ENCODE peak calls at places on chromosomes 11 and 22, in five cellular contexts. One of them, this sample, is unnamed.

GRCh38 chr11:26792956-26793355 is 71.1 kb upstream of the SLC5A12 start:
- DNase-seq in NB4: no peak
- DNase-seq in GM03348: no peak
- DNase-seq in activated CD8-positive, alpha-beta T cell treated with anti-CD3 and anti-CD28 coated beads, Interleukin-2, amount 10 ng/mL, durations not matched to agents 7 days and 5 days: no peak
- DNase-seq in Ammon's horn: no peak
- DNase-seq in this sample: no peak

GRCh38 chr11:125429174-125429707 is 66.8 kb downstream of the FEZ1 start:
- DNase-seq in NB4: peak; percentile 67
- DNase-seq in GM03348: peak; percentile 74
- DNase-seq in activated CD8-positive, alpha-beta T cell treated with anti-CD3 and anti-CD28 coated beads, Interleukin-2, amount 10 ng/mL, durations not matched to agents 7 days and 5 days: peak; percentile 69
- DNase-seq in Ammon's horn: peak; percentile 85
- DNase-seq in this sample: peak; percentile 77

GRCh38 chr22:23035557-23036277 is 34.6 kb upstream of the GNAZ start:
- DNase-seq in NB4: no peak
- DNase-seq in GM03348: no peak
- DNase-seq in activated CD8-positive, alpha-beta T cell treated with anti-CD3 and anti-CD28 coated beads, Interleukin-2, amount 10 ng/mL, durations not matched to agents 7 days and 5 days: no peak
- DNase-seq in Ammon's horn: no peak
- DNase-seq in this sample: no peak

GRCh38 chr11:72493426-72494108 is 59.2 kb upstream of the CLPB start:
- DNase-seq in NB4: peak; percentile 38
- DNase-seq in GM03348: no peak
- DNase-seq in activated CD8-positive, alpha-beta T cell treated with anti-CD3 and anti-CD28 coated beads, Interleukin-2, amount 10 ng/mL, durations not matched to agents 7 days and 5 days: no peak
- DNase-seq in Ammon's horn: peak; percentile 34
- DNase-seq in this sample: no peak

GRCh38 chr11:83033972-83034672 is 37.6 kb downstream of the RAB30 start:
- DNase-seq in NB4: no peak
- DNase-seq in GM03348: peak; percentile 81
- DNase-seq in activated CD8-positive, alpha-beta T cell treated with anti-CD3 and anti-CD28 coated beads, Interleukin-2, amount 10 ng/mL, durations not matched to agents 7 days and 5 days: no peak
- DNase-seq in Ammon's horn: peak; percentile 70
- DNase-seq in this sample: peak; percentile 39

GRCh38 chr22:22396741-22397291 is 111.7 kb downstream of the ZNF280B start:
- DNase-seq in NB4: no peak
- DNase-seq in GM03348: no peak
- DNase-seq in activated CD8-positive, alpha-beta T cell treated with anti-CD3 and anti-CD28 coated beads, Interleukin-2, amount 10 ng/mL, durations not matched to agents 7 days and 5 days: no peak
- DNase-seq in Ammon's horn: no peak
- DNase-seq in this sample: no peak

GRCh38 chr11:64327338-64327737 is 9.4 kb downstream of the PRDX5 start:
- DNase-seq in NB4: no peak
- DNase-seq in GM03348: no peak
- DNase-seq in activated CD8-positive, alpha-beta T cell treated with anti-CD3 and anti-CD28 coated beads, Interleukin-2, amount 10 ng/mL, durations not matched to agents 7 days and 5 days: no peak
- DNase-seq in Ammon's horn: no peak
- DNase-seq in this sample: no peak

GRCh38 chr11:11789735-11790369 is 51.9 kb upstream of the USP47 start:
- DNase-seq in NB4: peak; percentile 30
- DNase-seq in GM03348: peak; percentile 63
- DNase-seq in activated CD8-positive, alpha-beta T cell treated with anti-CD3 and anti-CD28 coated beads, Interleukin-2, amount 10 ng/mL, durations not matched to agents 7 days and 5 days: no peak
- DNase-seq in Ammon's horn: no peak
- DNase-seq in this sample: no peak

GRCh38 chr11:72702096-72702495 is 27.9 kb upstream of the PDE2A start:
- DNase-seq in NB4: no peak
- DNase-seq in GM03348: peak; percentile 36
- DNase-seq in activated CD8-positive, alpha-beta T cell treated with anti-CD3 and anti-CD28 coated beads, Interleukin-2, amount 10 ng/mL, durations not matched to agents 7 days and 5 days: no peak
- DNase-seq in Ammon's horn: no peak
- DNase-seq in this sample: no peak

GRCh38 chr22:20807315-20807752 is 33.4 kb downstream of the SERPIND1 start:
- DNase-seq in NB4: peak; percentile 85
- DNase-seq in GM03348: peak; percentile 93
- DNase-seq in activated CD8-positive, alpha-beta T cell treated with anti-CD3 and anti-CD28 coated beads, Interleukin-2, amount 10 ng/mL, durations not matched to agents 7 days and 5 days: no peak
- DNase-seq in Ammon's horn: peak; percentile 40
- DNase-seq in this sample: peak; percentile 45

GRCh38 chr11:44113572-44113971 is 18.1 kb downstream of the EXT2 start:
- DNase-seq in NB4: no peak
- DNase-seq in GM03348: no peak
- DNase-seq in activated CD8-positive, alpha-beta T cell treated with anti-CD3 and anti-CD28 coated beads, Interleukin-2, amount 10 ng/mL, durations not matched to agents 7 days and 5 days: no peak
- DNase-seq in Ammon's horn: no peak
- DNase-seq in this sample: no peak

GRCh38 chr11:123145661-123146060 is 49.4 kb downstream of the CLMP start:
- DNase-seq in NB4: no peak
- DNase-seq in GM03348: no peak
- DNase-seq in activated CD8-positive, alpha-beta T cell treated with anti-CD3 and anti-CD28 coated beads, Interleukin-2, amount 10 ng/mL, durations not matched to agents 7 days and 5 days: no peak
- DNase-seq in Ammon's horn: no peak
- DNase-seq in this sample: no peak

GRCh38 chr11:64246874-64247728 is at the start of gene PPP1R14B:
- DNase-seq in NB4: peak; percentile 93
- DNase-seq in GM03348: peak; percentile 94
- DNase-seq in activated CD8-positive, alpha-beta T cell treated with anti-CD3 and anti-CD28 coated beads, Interleukin-2, amount 10 ng/mL, durations not matched to agents 7 days and 5 days: peak; percentile 85
- DNase-seq in Ammon's horn: peak; percentile 88
- DNase-seq in this sample: peak; percentile 81

GRCh38 chr11:113447621-113448310 is 27.4 kb downstream of the DRD2 start:
- DNase-seq in NB4: peak; percentile 9
- DNase-seq in GM03348: no peak
- DNase-seq in activated CD8-positive, alpha-beta T cell treated with anti-CD3 and anti-CD28 coated beads, Interleukin-2, amount 10 ng/mL, durations not matched to agents 7 days and 5 days: no peak
- DNase-seq in Ammon's horn: no peak
- DNase-seq in this sample: no peak

GRCh38 chr11:35373284-35373933 is 45.9 kb downstream of the SLC1A2 start:
- DNase-seq in NB4: no peak
- DNase-seq in GM03348: no peak
- DNase-seq in activated CD8-positive, alpha-beta T cell treated with anti-CD3 and anti-CD28 coated beads, Interleukin-2, amount 10 ng/mL, durations not matched to agents 7 days and 5 days: no peak
- DNase-seq in Ammon's horn: no peak
- DNase-seq in this sample: no peak

GRCh38 chr22:24285245-24285644 is 14.6 kb downstream of the SPECC1L start:
- DNase-seq in NB4: no peak
- DNase-seq in GM03348: peak; percentile 10
- DNase-seq in activated CD8-positive, alpha-beta T cell treated with anti-CD3 and anti-CD28 coated beads, Interleukin-2, amount 10 ng/mL, durations not matched to agents 7 days and 5 days: no peak
- DNase-seq in Ammon's horn: no peak
- DNase-seq in this sample: no peak

GRCh38 chr22:49962012-49962750 is 1.6 kb downstream of the PIM3 start:
- DNase-seq in NB4: peak; percentile 84
- DNase-seq in GM03348: peak; percentile 94
- DNase-seq in activated CD8-positive, alpha-beta T cell treated with anti-CD3 and anti-CD28 coated beads, Interleukin-2, amount 10 ng/mL, durations not matched to agents 7 days and 5 days: peak; percentile 73
- DNase-seq in Ammon's horn: peak; percentile 76
- DNase-seq in this sample: peak; percentile 74

GRCh38 chr11:81705283-81705682 is 1028.4 kb downstream of the FAM181B start:
- DNase-seq in NB4: no peak
- DNase-seq in GM03348: no peak
- DNase-seq in activated CD8-positive, alpha-beta T cell treated with anti-CD3 and anti-CD28 coated beads, Interleukin-2, amount 10 ng/mL, durations not matched to agents 7 days and 5 days: no peak
- DNase-seq in Ammon's horn: no peak
- DNase-seq in this sample: no peak

GRCh38 chr22:44288951-44289350 is 23.8 kb downstream of the SHISAL1 start:
- DNase-seq in NB4: no peak
- DNase-seq in GM03348: no peak
- DNase-seq in activated CD8-positive, alpha-beta T cell treated with anti-CD3 and anti-CD28 coated beads, Interleukin-2, amount 10 ng/mL, durations not matched to agents 7 days and 5 days: no peak
- DNase-seq in Ammon's horn: no peak
- DNase-seq in this sample: no peak

GRCh38 chr11:101914349-101914736 is 467 bp upstream of the CEP126 start:
- DNase-seq in NB4: no peak
- DNase-seq in GM03348: peak; percentile 38
- DNase-seq in activated CD8-positive, alpha-beta T cell treated with anti-CD3 and anti-CD28 coated beads, Interleukin-2, amount 10 ng/mL, durations not matched to agents 7 days and 5 days: no peak
- DNase-seq in Ammon's horn: peak; percentile 14
- DNase-seq in this sample: peak; percentile 70

GRCh38 chr22:25554321-25555088 is 10.0 kb upstream of the GRK3 start:
- DNase-seq in NB4: no peak
- DNase-seq in GM03348: no peak
- DNase-seq in activated CD8-positive, alpha-beta T cell treated with anti-CD3 and anti-CD28 coated beads, Interleukin-2, amount 10 ng/mL, durations not matched to agents 7 days and 5 days: no peak
- DNase-seq in Ammon's horn: no peak
- DNase-seq in this sample: no peak

GRCh38 chr22:29691636-29692326 is 28.0 kb upstream of the CABP7 start:
- DNase-seq in NB4: no peak
- DNase-seq in GM03348: no peak
- DNase-seq in activated CD8-positive, alpha-beta T cell treated with anti-CD3 and anti-CD28 coated beads, Interleukin-2, amount 10 ng/mL, durations not matched to agents 7 days and 5 days: no peak
- DNase-seq in Ammon's horn: no peak
- DNase-seq in this sample: peak; percentile 75

GRCh38 chr11:62555464-62556092 is 9.0 kb upstream of the AHNAK start:
- DNase-seq in NB4: peak; percentile 94
- DNase-seq in GM03348: no peak
- DNase-seq in activated CD8-positive, alpha-beta T cell treated with anti-CD3 and anti-CD28 coated beads, Interleukin-2, amount 10 ng/mL, durations not matched to agents 7 days and 5 days: peak; percentile 76
- DNase-seq in Ammon's horn: peak; percentile 54
- DNase-seq in this sample: no peak

GRCh38 chr22:27663812-27664211 is 137.7 kb downstream of the MN1 start:
- DNase-seq in NB4: no peak
- DNase-seq in GM03348: no peak
- DNase-seq in activated CD8-positive, alpha-beta T cell treated with anti-CD3 and anti-CD28 coated beads, Interleukin-2, amount 10 ng/mL, durations not matched to agents 7 days and 5 days: no peak
- DNase-seq in Ammon's horn: no peak
- DNase-seq in this sample: no peak

This sample was measured in cerebellar cortex.